ENCODE peak calls at places on chromosomes 7 and 10, in seven cellular contexts. T is uterus, I is adrenal gland, J is stomach, D is lower leg skin, U is ovary, V is testis. X is an unnamed sample.

GRCh38 chr10:76784076-76784475 is 853.5 kb downstream of the KCNMA1 start:
- DNase-seq in T (no peak), I (no peak), J (no peak), D (no peak), U (no peak), V (no peak), X (no peak)

GRCh38 chr7:79531905-79532304 is 78.4 kb upstream of the MAGI2 start:
- DNase-seq in T (no peak), I (no peak), J (no peak), D (no peak), U (no peak), V (no peak), X (no peak)

GRCh38 chr10:119221201-119221600 is 13.8 kb downstream of the GRK5 start:
- DNase-seq in T (no peak), I (no peak), J (no peak), D (peak; percentile 26), U (no peak), V (no peak), X (no peak)

GRCh38 chr7:78169992-78170391 is 371.4 kb downstream of the PHTF2 start:
- DNase-seq in T (no peak), I (no peak), J (no peak), D (no peak), U (no peak), V (no peak), X (no peak)

GRCh38 chr7:110541962-110542361 is 549.0 kb upstream of the LRRN3 start:
- DNase-seq in T (no peak), I (no peak), J (no peak), D (no peak), U (no peak), V (no peak), X (no peak)

GRCh38 chr10:87596351-87596750 is 63.3 kb upstream of the PAPSS2 start:
- DNase-seq in T (no peak), I (no peak), J (no peak), D (no peak), U (no peak), V (no peak), X (no peak)

GRCh38 chr7:34087892-34088891 is 182.9 kb downstream of the BMPER start:
- DNase-seq in T (no peak), I (no peak), J (peak; percentile 46), D (no peak), U (no peak), V (peak; percentile 51), X (no peak)

GRCh38 chr10:72455889-72456588 is 101.3 kb upstream of the DNAJB12 start:
- DNase-seq in T (no peak), I (no peak), J (no peak), D (no peak), U (no peak), V (no peak), X (no peak)

GRCh38 chr10:133318494-133319127 is 9.9 kb downstream of the ZNF511 start:
- DNase-seq in T (no peak), I (peak; percentile 83), J (peak; percentile 74), D (peak; percentile 89), U (peak; percentile 73), V (peak; percentile 81), X (peak; percentile 93)

GRCh38 chr10:60827791-60828488 is 49.7 kb downstream of the CDK1 start:
- DNase-seq in T (no peak), I (no peak), J (no peak), D (no peak), U (no peak), V (no peak), X (no peak)

GRCh38 chr10:72037266-72037665 is 51.1 kb downstream of the SPOCK2 start:
- DNase-seq in T (no peak), I (no peak), J (no peak), D (no peak), U (no peak), V (no peak), X (no peak)

GRCh38 chr7:19202599-19202998 is 57.4 kb upstream of the FERD3L start:
- DNase-seq in T (no peak), I (no peak), J (no peak), D (no peak), U (no peak), V (peak; percentile 17), X (no peak)

GRCh38 chr10:32413513-32413912 is 32.4 kb upstream of the CCDC7 start:
- DNase-seq in T (no peak), I (no peak), J (no peak), D (no peak), U (no peak), V (no peak), X (no peak)

DNA sequence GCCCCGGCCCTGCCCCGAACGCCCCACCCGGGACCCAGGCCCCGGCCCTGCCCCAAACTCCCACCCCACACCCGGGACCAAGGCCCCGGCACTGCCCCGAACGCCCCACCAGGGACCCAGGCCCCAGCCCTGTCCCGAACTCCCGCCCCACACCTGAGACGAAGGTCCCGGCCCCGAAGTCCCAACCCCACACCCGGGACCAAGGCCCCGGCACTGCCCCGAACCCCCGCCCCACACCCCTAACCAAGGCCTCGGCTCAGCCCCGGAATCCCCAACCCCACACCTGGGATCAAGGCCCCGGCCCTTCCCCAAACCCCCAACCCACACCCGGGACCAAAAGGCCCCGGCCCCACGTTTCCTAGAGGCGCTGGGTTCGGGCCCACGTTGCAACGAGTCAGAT is 1.1 kb upstream of the LARP4B start:
- DNase-seq in T (peak; percentile 20), I (peak; percentile 51), J (no peak), D (peak; percentile 86), U (peak; percentile 56), V (no peak), X (no peak)
- H3K4me3 ChIP-seq in T (peak overlapping the region; percentile 95), I (peak overlapping the region; percentile 95), J (peak overlapping the region; percentile 45), D (no peak overlapping the region), U (peak overlapping the region; percentile 85), V (peak overlapping the region; percentile 88), X (no peak overlapping the region)

GRCh38 chr7:36736827-36737211 is 12.5 kb upstream of the AOAH start:
- DNase-seq in T (no peak), I (no peak), J (no peak), D (no peak), U (no peak), V (no peak), X (no peak)
- TF ChIP-seq POLR2A in T (no peak), I (no peak), J (no peak), D (no peak), U (no peak), V (no peak), X (no peak)

GRCh38 chr10:25561761-25562160 is 372.3 kb upstream of the MYO3A start:
- DNase-seq in T (no peak), I (no peak), J (no peak), D (no peak), U (no peak), V (no peak), X (no peak)

GRCh38 chr10:25557136-25557535 is 376.9 kb upstream of the MYO3A start:
- DNase-seq in T (no peak), I (no peak), J (no peak), D (no peak), U (no peak), V (no peak), X (no peak)

GRCh38 chr10:25556457-25556856 is 377.6 kb upstream of the MYO3A start:
- DNase-seq in T (no peak), I (no peak), J (no peak), D (no peak), U (no peak), V (no peak), X (no peak)

GRCh38 chr10:25552283-25552919 is 377.6 kb downstream of the GPR158 start:
- DNase-seq in T (no peak), I (no peak), J (no peak), D (no peak), U (no peak), V (no peak), X (no peak)

DNA sequence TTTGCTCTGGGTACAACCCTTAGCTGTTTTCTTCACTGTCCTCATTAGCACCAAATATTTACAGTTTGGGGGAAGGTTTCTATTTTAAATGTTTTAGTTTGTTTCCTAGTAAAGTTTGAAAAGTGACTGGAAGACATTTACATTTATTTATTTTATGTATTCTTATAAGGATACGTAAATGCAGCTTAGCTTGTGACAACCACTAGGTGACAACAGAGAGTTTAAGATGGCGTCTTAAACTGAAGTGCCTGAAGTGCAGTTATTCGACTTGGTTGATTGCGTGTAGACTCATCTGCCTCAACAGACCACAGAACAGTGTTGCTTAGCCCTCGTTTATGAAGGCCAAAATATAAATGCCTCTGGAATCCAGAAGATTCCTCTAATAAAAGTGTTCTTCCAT is 378.2 kb upstream of the MYO3A start:
- DNase-seq in T (no peak), I (no peak), J (no peak), D (no peak), U (no peak), V (no peak), X (no peak)
- TF ChIP-seq CTCF in T (no peak), I (no peak), J (no peak), D (no peak), U (no peak), V (no peak), X (no peak)

DNA sequence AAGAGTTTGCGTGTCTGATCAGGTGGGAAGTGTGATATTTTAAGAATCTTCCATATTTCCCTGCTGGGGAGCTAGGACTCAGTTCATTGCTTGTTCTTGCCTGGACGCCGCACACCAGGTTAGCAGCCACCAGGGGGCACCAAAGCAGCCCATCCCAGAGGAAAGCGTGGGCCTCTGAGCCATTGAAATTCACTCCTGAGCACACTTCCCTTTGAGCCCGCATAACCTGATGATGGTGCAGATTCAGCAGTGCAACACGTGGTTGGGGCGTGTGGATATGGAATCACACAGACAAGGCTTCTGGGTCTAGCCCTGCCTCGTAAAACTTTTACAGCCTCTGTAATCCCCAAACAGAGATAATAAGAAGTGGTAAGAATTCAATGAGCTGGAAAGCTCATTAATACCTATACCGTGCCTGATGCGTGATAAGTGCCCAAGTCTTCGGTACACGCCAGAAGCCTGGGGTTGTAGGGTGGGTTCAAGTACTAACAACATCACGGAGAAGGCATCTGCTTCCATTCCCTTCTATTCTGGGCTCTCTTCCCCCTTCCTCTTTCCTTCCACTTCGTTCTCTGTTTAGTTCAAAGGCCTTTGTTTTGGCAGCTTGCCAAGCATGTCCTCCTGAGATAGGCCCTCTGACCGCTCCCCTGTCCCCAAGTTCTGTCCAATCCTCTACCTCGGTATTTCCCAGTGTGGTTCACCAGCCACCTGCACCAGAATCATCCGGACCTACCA is 130.1 kb upstream of the KMT2E start:
- DNase-seq in T (peak; percentile 83), I (peak; percentile 94), J (peak; percentile 89), D (peak; percentile 97), U (peak; percentile 89), V (peak; percentile 92), X (peak; percentile 89)
- H3K4me3 ChIP-seq in T (no peak overlapping the region), I (no peak overlapping the region), J (peak overlapping the region; percentile 3), D (no peak overlapping the region), U (no peak overlapping the region), V (no peak overlapping the region), X (peak overlapping the region; percentile 33)

GRCh38 chr10:42734537-42734936 is 48.1 kb upstream of the BMS1 start:
- DNase-seq in T (no peak), I (no peak), J (peak; percentile 39), D (no peak), U (no peak), V (peak; percentile 34), X (no peak)
- TF ChIP-seq POLR2A in T (no peak), I (no peak), J (no peak), D (no peak), U (no peak), V (no peak), X (no peak)

DNA sequence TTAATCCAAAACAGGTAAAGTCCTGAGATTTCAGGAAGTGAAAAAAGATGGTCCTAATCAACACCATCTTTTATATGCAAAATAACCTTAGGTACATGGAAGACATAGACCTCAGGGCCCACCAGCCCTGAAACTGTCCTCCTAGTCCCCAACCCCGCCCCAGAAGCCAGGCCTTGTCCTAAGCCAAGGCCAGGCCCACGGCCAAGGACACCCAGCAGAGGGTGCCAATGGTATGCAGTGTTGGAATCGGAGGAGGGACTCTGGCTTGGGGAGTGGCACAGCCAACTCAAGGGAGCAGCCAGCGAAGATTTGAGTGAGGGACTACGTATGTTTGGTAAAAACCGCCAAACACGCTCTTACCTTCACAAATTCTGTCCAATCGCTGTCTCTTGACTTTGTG is 96.7 kb downstream of the ZRANB1 start:
- DNase-seq in T (no peak), I (no peak), J (peak; percentile 81), D (no peak), U (peak; percentile 50), V (peak; percentile 68), X (no peak)
- TF ChIP-seq CTCF in T (no peak), I (no peak), J (no peak), D (no peak), U (no peak), V (no peak), X (no peak)

X was measured in upper lobe of left lung.